ENCODE peak calls at places on chromosomes 1 and 21, in ten cellular contexts. F is A549, N is pancreas, A is neural progenitor cell, L is mammary epithelial cell, G is Calu3, W is fibroblast of pulmonary artery, O is bronchial epithelial cell, I is activated B cell treated with CpG ODN at 0.5 μM for 24 hours, U is HFF-Myc. K is an unnamed sample.

GRCh38 chr1:20854529-20854928 is 67.4 kb upstream of the HP1BP3 start:
- DNase-seq in F (no peak), N (no peak), A (no peak), L (no peak), G (no peak), W (no peak), O (no peak), I (no peak), U (no peak), K (no peak)

GRCh38 chr1:182877842-182878241 is 38.7 kb downstream of the DHX9 start:
- DNase-seq in F (no peak), N (no peak), A (no peak), L (no peak), G (no peak), W (no peak), O (no peak), I (no peak), U (no peak), K (no peak)

GRCh38 chr1:182643699-182644098 is 39.5 kb upstream of the RGS16 start:
- DNase-seq in F (no peak), N (no peak), A (no peak), L (peak), G (no peak), W (no peak), O (peak), I (no peak), U (no peak), K (peak)

GRCh38 chr1:184407816-184408510 is 21.1 kb downstream of the C1orf21 start:
- DNase-seq in F (no peak), N (no peak), A (no peak), L (no peak), G (no peak), W (peak), O (peak), I (no peak), U (no peak), K (peak)

GRCh38 chr1:31786366-31787060 is 22.4 kb upstream of the ADGRB2 start:
- DNase-seq in F (no peak), N (peak), A (no peak), L (no peak), G (no peak), W (no peak), O (no peak), I (no peak), U (no peak), K (no peak)

GRCh38 chr1:3690282-3691065 is 38.2 kb downstream of the TP73 start:
- DNase-seq in F (no peak), N (no peak), A (no peak), L (peak), G (no peak), W (no peak), O (peak), I (no peak), U (no peak), K (peak)

GRCh38 chr1:116335847-116336246 is 37.2 kb upstream of the ATP1A1 start:
- DNase-seq in F (no peak), N (no peak), A (no peak), L (no peak), G (no peak), W (no peak), O (no peak), I (no peak), U (no peak), K (no peak)

GRCh38 chr21:34351786-34352241 is 12.0 kb upstream of the KCNE2 start:
- DNase-seq in F (peak), N (no peak), A (peak), L (no peak), G (peak), W (peak), O (peak), I (no peak), U (no peak), K (peak)

GRCh38 chr1:183159960-183160359 is 26.1 kb upstream of the LAMC2 start:
- DNase-seq in F (peak), N (peak), A (no peak), L (peak), G (peak), W (no peak), O (peak), I (no peak), U (no peak), K (peak)

GRCh38 chr1:44501022-44501910 is 96.2 kb downstream of the RNF220 start:
- DNase-seq in F (no peak), N (no peak), A (peak), L (no peak), G (no peak), W (no peak), O (no peak), I (no peak), U (no peak), K (no peak)

GRCh38 chr1:220527279-220528048 is 472 bp upstream of the MARK1 start:
- DNase-seq in F (no peak), N (peak), A (peak), L (peak), G (no peak), W (peak), O (peak), I (no peak), U (no peak), K (peak)

GRCh38 chr1:6167391-6168303 is 12.5 kb downstream of the CHD5 start:
- DNase-seq in F (no peak), N (no peak), A (no peak), L (no peak), G (no peak), W (no peak), O (no peak), I (no peak), U (no peak), K (no peak)
- TF ChIP-seq CTCF in F (no peak), N (no peak), A (no peak), L (no peak), G (no peak), W (no peak), O (no peak), I (no peak), U (no peak), K (no peak)

GRCh38 chr1:108119500-108119899 is 80.6 kb downstream of the SLC25A24 start:
- DNase-seq in F (no peak), N (no peak), A (peak), L (no peak), G (no peak), W (no peak), O (no peak), I (no peak), U (no peak), K (no peak)
- TF ChIP-seq CTCF in F (no peak), N (no peak), A (no peak), L (no peak), G (no peak), W (no peak), O (no peak), I (no peak), U (no peak), K (no peak)

GRCh38 chr1:87968259-87968955 is 639.7 kb downstream of the LMO4 start:
- DNase-seq in F (no peak), N (no peak), A (peak), L (no peak), G (no peak), W (peak), O (no peak), I (no peak), U (peak), K (no peak)
- TF ChIP-seq CTCF in F (no peak), N (no peak), A (no peak), L (no peak), G (no peak), W (no peak), O (no peak), I (no peak), U (no peak), K (no peak)

DNA sequence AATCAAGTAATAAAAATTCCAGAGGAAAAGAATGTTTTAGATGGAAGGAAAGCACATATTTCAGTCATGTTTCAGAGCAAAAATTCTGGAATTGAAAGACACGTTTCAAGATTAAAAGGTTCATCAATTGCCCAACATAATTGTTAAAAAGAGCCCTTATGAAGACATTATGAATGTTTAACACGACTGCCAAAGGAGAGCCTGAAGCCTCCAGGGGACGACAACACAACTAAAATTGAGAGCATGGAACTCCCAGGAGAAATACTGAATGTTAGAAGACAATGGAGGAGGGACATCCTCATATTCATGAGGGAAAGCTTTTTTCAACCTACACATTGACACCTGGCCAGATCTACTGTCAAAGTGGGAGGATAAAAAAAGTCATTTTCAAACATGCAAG is 16.0 kb downstream of the OR2T11 start:
- DNase-seq in F (peak), N (peak), A (no peak), L (peak), G (peak), W (peak), O (peak), I (peak), U (no peak), K (peak)
- TF ChIP-seq CTCF in F (peak), N (peak), A (peak), L (peak), G (no peak), W (peak), O (peak), I (no peak), U (peak), K (peak)

GRCh38 chr1:247487057-247487456 is 29.2 kb upstream of the OR2B11 start:
- DNase-seq in F (peak), N (no peak), A (peak), L (peak), G (peak), W (peak), O (peak), I (peak), U (no peak), K (peak)
- TF ChIP-seq CTCF in F (peak), N (no peak), A (peak), L (peak), G (no peak), W (peak), O (peak), I (peak), U (peak), K (peak)

DNA sequence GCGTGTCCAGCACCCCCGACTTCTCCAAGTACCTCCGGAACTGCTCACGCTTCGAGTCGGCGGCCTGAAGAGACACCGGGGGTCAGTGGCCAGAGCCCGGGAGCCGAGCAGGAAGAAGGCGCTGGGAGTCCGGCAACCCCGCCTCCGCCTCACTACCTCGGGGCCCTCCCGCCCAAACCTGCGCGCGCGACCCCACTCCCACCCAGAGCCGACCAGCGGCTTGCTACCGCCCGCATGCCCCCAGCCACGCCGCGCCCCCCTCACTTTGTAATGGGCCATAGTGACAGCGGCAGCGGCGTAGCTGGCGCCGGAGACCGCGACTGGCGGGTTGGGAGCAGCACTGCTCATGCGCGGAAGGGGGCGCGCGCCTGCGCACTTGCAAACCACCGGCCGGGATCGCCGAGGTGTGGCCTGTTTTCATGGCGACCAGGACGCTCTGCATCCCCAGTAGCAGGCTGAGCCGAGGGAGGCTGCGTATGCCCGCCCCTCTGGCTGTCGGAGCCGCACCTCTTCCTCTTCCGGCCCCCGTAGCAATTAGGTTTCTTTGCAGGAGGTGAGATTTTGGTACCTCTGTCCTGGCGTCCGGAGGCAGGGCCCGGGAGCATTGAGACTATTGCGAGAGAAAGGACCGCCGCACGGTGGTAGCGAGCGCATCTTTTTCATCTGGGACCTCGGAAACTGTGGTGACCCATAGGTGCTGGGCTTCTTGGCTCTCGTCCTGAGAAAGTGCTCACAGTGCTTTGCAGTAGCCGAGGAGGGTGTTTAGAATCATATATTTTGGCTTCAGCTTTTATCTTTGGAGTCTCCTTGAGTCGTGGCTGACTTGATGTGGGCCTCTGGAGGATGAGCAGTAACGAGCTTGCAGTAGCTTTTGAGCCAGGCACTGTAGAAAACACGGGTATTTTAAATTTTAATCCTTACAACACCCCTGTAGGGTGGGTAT is at the start of gene MYCBP:
- DNase-seq in F (peak), N (peak), A (peak), L (peak), G (peak), W (peak), O (peak), I (peak), U (peak), K (peak)
- TF ChIP-seq CTCF in F (no peak), N (no peak), A (no peak), L (no peak), G (no peak), W (no peak), O (no peak), I (no peak), U (no peak), K (no peak)

K was measured in MCF 10A.